ENCODE peak calls at places on chromosomes 5 and 9, in ten cellular contexts. I is AG10803, S is suprapubic skin, H is RWPE1, L is mucosa of descending colon, A is ovary, T is GM20000, Q is brain microvascular endothelial cell, R is GM13977, G is WERI-Rb-1. J is an unnamed sample.

GRCh38 chr5:79562351-79563246 is 48.7 kb upstream of the HOMER1 start:
- DNase-seq in I (peak), R (no peak), A (no peak), G (no peak), H (peak), Q (no peak), S (no peak), T (no peak), L (no peak), J (no peak)

GRCh38 chr9:114385412-114386181 is 2.2 kb downstream of the AKNA start:
- DNase-seq in I (peak), S (peak), L (peak), G (no peak), R (peak), A (peak), Q (peak), H (peak), T (peak), J (no peak)

GRCh38 chr9:81819859-81820546 is 108.2 kb upstream of the SPATA31D4 start:
- DNase-seq in L (no peak), T (no peak), Q (no peak), I (peak), H (no peak), G (no peak), S (no peak), R (no peak), A (no peak), J (no peak)

GRCh38 chr5:110289213-110289810 is 437.2 kb downstream of the TMEM232 start:
- DNase-seq in S (no peak), T (no peak), H (no peak), G (no peak), I (no peak), Q (no peak), L (no peak), A (no peak), R (no peak), J (no peak)

GRCh38 chr5:109756543-109757186 is 66.9 kb downstream of the MAN2A1 start:
- DNase-seq in H (no peak), A (no peak), Q (no peak), L (no peak), S (no peak), R (no peak), G (no peak), I (no peak), T (no peak), J (no peak)

GRCh38 chr5:27748847-27749246 is 710.5 kb upstream of the CDH9 start:
- DNase-seq in Q (peak), A (no peak), I (no peak), H (no peak), G (no peak), T (no peak), L (no peak), S (no peak), R (no peak), J (no peak)

GRCh38 chr5:170633235-170634041 is 129.6 kb downstream of the KCNIP1 start:
- DNase-seq in Q (peak), T (no peak), A (peak), L (no peak), R (no peak), G (peak), H (peak), I (peak), S (no peak), J (no peak)

GRCh38 chr5:96065577-96066385 is 104.1 kb upstream of the ELL2 start:
- DNase-seq in R (no peak), H (no peak), Q (no peak), G (peak), I (no peak), S (no peak), T (no peak), A (no peak), L (no peak), J (no peak)

GRCh38 chr9:33211695-33212393 is 28.1 kb upstream of the SPINK4 start:
- DNase-seq in R (no peak), Q (peak), T (no peak), L (no peak), S (no peak), A (no peak), H (peak), G (peak), I (no peak), J (no peak)

GRCh38 chr9:22053178-22053577 is 44.1 kb upstream of the CDKN2B start:
- DNase-seq in S (no peak), G (no peak), H (no peak), I (no peak), Q (peak), L (no peak), A (no peak), R (no peak), T (no peak), J (no peak)

GRCh38 chr5:163451489-163451888 is 8.4 kb downstream of the NUDCD2 start:
- DNase-seq in G (no peak), I (no peak), Q (no peak), T (no peak), H (no peak), A (no peak), R (no peak), S (no peak), L (no peak), J (no peak)

GRCh38 chr5:80184235-80185023 is 71.4 kb downstream of the SERINC5 start:
- DNase-seq in I (no peak), G (no peak), L (peak), R (no peak), A (no peak), S (no peak), Q (no peak), H (peak), T (no peak), J (no peak)

GRCh38 chr5:137619191-137619870 is 116.6 kb downstream of the KLHL3 start:
- DNase-seq in T (no peak), Q (peak), I (peak), H (peak), G (no peak), A (peak), L (no peak), S (peak), R (no peak), J (no peak)

GRCh38 chr9:81492710-81493447 is 196.5 kb downstream of the TLE1 start:
- DNase-seq in S (no peak), G (no peak), T (no peak), A (no peak), H (peak), I (peak), R (no peak), L (no peak), Q (peak), J (no peak)

GRCh38 chr5:12284604-12285003 is 380.4 kb upstream of the CTNND2 start:
- DNase-seq in H (no peak), A (no peak), L (no peak), Q (no peak), R (no peak), S (no peak), T (no peak), I (no peak), G (no peak), J (no peak)

GRCh38 chr9:4296217-4296616 is 3.7 kb downstream of the GLIS3 start:
- DNase-seq in T (no peak), A (no peak), L (no peak), Q (no peak), R (no peak), S (no peak), I (no peak), H (no peak), G (no peak), J (no peak)
- TF ChIP-seq CTCF in T (no peak), A (no peak), L (no peak), Q (peak), R (no peak), S (no peak), I (no peak), H (no peak), G (no peak), J (no peak)

DNA sequence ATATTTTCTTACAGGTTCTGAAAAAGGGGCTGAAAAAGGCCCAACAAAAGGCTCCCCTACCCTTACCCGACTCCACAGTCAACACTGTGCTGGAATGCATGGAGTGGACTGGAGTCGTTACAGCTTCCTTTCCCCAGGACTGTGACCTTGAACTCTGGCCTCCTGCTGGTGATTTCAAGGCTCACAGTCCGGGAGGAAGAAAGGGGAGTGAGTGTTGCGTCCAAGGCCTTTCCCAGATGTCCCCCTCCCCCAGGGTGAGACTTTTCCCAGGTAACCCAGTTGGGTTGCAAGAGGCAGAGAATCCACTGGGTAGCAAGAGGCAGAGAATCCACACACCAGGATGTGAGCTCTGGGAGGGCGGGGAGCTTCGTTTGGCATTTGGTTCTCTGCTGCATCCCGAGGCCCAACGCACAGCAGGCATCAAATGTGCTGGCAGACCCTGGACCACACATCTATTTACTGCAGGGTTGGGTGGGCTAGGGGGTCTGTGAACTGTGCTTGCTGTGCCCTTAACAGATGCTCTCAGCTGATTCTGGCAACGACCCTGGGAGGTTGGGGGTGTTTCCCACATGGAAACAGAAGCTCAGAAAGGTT is 37.5 kb downstream of the FABP6 start:
- DNase-seq in G (no peak), H (no peak), T (no peak), Q (no peak), S (no peak), R (no peak), I (no peak), A (peak), L (no peak), J (no peak)
- TF ChIP-seq CTCF in G (no peak), H (no peak), T (no peak), Q (peak), S (no peak), R (no peak), I (no peak), A (no peak), L (no peak), J (peak)

GRCh38 chr9:89605181-89606048 is 603 bp downstream of the GADD45G start:
- DNase-seq in I (no peak), G (peak), H (peak), A (peak), R (peak), L (peak), Q (peak), S (peak), T (peak), J (no peak)

GRCh38 chr9:89602978-89603628 is 1.7 kb upstream of the GADD45G start:
- DNase-seq in G (peak), T (peak), S (peak), L (peak), H (peak), A (peak), I (peak), Q (peak), R (peak), J (peak)

GRCh38 chr9:89603629-89604462 is 966 bp upstream of the GADD45G start:
- DNase-seq in L (peak), I (no peak), A (peak), H (peak), R (peak), T (peak), G (peak), Q (no peak), S (peak), J (peak)

GRCh38 chr9:89606049-89606481 is 1.3 kb downstream of the GADD45G start:
- DNase-seq in I (peak), Q (peak), S (peak), A (peak), T (peak), R (peak), L (peak), G (peak), H (peak), J (no peak)

GRCh38 chr9:89604463-89605180 is at the start of gene GADD45G:
- DNase-seq in H (peak), T (peak), L (peak), Q (peak), A (peak), S (peak), G (peak), R (peak), I (peak), J (peak)
- TF ChIP-seq CTCF in H (no peak), T (no peak), L (no peak), Q (no peak), A (no peak), S (no peak), G (no peak), R (no peak), I (no peak), J (peak)

GRCh38 chr5:98795243-98795642 is 21.8 kb downstream of the RGMB start:
- DNase-seq in T (no peak), R (no peak), H (no peak), G (no peak), S (no peak), A (no peak), I (no peak), Q (no peak), L (no peak), J (no peak)

GRCh38 chr5:98798371-98798770 is 24.9 kb downstream of the RGMB start:
- DNase-seq in A (no peak), R (no peak), S (no peak), I (peak), H (no peak), L (no peak), G (no peak), Q (no peak), T (no peak), J (no peak)

GRCh38 chr5:98794001-98794400 is 20.5 kb downstream of the RGMB start:
- DNase-seq in H (no peak), L (peak), A (no peak), Q (no peak), T (no peak), G (no peak), I (no peak), S (no peak), R (no peak), J (no peak)

GRCh38 chr5:98794414-98795080 is 21.1 kb downstream of the RGMB start:
- DNase-seq in Q (no peak), T (no peak), G (no peak), L (no peak), I (no peak), A (no peak), H (no peak), S (no peak), R (no peak), J (no peak)

DNA sequence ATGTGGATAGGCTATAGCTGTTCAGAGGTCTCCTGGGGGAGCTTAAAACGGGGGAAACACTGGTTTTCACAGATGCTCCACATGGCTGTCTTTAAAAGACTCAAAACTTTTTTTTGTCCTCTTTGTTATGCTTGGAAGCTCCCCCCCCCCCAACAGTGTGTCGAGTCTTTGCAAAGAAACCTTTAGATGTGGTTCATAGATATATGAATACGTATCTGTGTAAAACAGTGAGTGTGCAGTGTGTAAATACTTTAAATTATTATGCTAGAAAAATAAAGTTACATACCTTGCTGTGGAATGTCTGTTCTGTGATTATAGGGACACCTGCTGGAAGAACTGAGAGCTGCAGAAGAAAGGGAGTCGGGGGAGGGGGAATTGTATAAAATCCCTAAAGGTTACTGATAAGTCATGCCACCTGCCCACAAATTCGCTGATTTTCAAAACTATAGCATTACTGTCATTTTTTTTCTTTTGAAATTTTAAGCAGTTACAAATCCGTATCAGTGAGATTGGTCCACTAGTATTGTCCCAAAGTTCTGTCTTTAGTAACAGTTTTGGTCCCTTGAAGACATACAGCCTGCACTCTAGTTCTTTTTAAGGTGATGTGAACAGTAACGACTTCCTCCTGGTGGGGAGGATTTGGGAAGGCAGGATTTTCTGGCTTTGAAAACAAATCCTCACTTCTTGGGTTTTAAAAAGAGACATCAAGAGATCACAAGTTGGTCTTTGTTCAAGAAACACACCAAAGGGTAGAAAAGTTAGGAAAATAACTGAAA is 22.9 kb downstream of the RGMB start:
- DNase-seq in R (peak), T (peak), L (no peak), I (peak), Q (peak), S (no peak), A (peak), G (peak), H (peak), J (no peak)
- TF ChIP-seq CTCF in R (peak), T (peak), L (peak), I (peak), Q (peak), S (peak), A (peak), G (peak), H (peak), J (peak)

GRCh38 chr9:35906923-35907699 is 1.1 kb downstream of the HRCT1 start:
- DNase-seq in S (peak), H (peak), Q (peak), T (no peak), L (peak), A (peak), G (peak), I (peak), R (no peak), J (no peak)

GRCh38 chr9:35904966-35905781 is 828 bp upstream of the HRCT1 start:
- DNase-seq in Q (peak), G (no peak), H (peak), T (no peak), R (no peak), I (peak), L (peak), S (no peak), A (no peak), J (no peak)

GRCh38 chr9:35904338-35904737 is 1.7 kb upstream of the HRCT1 start:
- DNase-seq in R (no peak), G (no peak), S (no peak), H (no peak), T (no peak), L (no peak), Q (no peak), A (no peak), I (no peak), J (no peak)

GRCh38 chr9:35905912-35906679 is at the start of gene HRCT1:
- DNase-seq in G (no peak), T (no peak), R (no peak), L (peak), S (peak), Q (peak), I (peak), A (peak), H (peak), J (no peak)

DNA sequence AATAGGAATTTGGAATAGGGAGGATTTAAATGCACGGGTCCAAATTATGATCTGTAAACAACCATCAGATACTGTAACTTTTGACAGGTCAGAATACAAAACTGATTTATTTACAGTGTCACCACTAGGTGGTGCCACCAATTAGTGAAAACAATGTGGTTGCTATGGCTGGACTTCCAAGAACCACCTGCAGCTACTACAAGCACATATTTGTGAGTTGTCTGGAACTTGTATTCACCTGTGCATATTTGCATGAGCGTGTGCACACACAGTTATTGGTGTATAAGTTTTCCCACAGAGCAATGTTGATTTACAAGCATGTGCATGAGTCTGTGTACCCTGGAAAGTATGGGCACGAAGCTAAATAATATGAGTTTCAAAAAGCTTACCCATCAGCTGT is 3.0 kb upstream of the HRCT1 start:
- DNase-seq in L (no peak), G (peak), A (no peak), I (peak), T (peak), S (no peak), R (peak), H (peak), Q (peak), J (no peak)
- TF ChIP-seq CTCF in L (peak), G (peak), A (peak), I (peak), T (peak), S (peak), R (peak), H (peak), Q (peak), J (peak)

GRCh38 chr9:18299449-18299848 is 174.5 kb upstream of the ADAMTSL1 start:
- DNase-seq in Q (no peak), H (no peak), A (no peak), R (no peak), L (no peak), T (no peak), S (no peak), G (no peak), I (peak), J (no peak)

GRCh38 chr9:18294229-18294628 is 179.7 kb upstream of the ADAMTSL1 start:
- DNase-seq in A (no peak), L (no peak), G (no peak), S (no peak), R (no peak), Q (no peak), T (no peak), I (no peak), H (no peak), J (no peak)

GRCh38 chr9:18296702-18297531 is 177.0 kb upstream of the ADAMTSL1 start:
- DNase-seq in Q (no peak), T (no peak), A (no peak), G (peak), R (no peak), L (no peak), I (peak), S (no peak), H (no peak), J (no peak)

DNA sequence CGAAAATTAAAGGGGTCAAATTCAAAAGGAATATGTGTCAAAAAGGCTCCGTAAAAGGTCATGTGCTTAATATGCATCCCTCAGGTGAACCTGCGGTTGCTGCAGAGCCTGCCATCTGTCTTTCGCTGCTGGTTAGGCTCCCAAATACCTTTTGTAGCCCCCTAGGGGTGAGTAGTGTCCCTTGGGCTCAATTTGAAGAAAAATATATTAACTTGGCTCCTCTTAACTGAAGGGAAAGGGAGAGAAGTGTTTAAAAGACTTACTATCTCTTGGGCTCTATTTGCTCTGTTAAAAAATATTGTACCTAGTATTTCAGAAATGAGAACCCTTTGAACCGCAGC is 176.5 kb upstream of the ADAMTSL1 start:
- DNase-seq in T (no peak), I (no peak), H (peak), L (no peak), A (no peak), R (no peak), Q (no peak), S (no peak), G (peak), J (no peak)
- TF ChIP-seq CTCF in T (no peak), I (peak), H (no peak), L (no peak), A (no peak), R (peak), Q (peak), S (no peak), G (peak), J (peak)

DNA sequence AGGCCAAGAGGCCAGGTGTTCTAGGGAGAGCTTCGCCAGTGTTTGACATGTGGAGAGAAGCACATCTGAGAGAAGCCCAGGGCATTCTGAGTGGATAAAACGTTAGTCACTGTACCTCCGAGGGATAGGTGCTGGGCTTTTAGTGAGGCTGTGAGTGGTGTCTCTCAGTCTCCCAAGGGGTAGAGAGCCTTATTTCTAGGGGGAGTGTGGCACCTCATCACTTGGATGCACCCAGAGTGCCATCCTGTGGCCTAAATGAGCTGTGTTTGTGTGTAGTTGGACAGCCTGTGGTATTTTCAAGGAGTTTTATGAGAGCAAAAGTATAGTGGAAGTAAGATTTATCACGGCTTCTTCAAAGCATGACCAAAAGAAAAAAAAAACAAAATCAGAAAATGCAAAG is 1046.9 kb upstream of the WWC1 start:
- DNase-seq in G (peak), Q (peak), S (no peak), R (no peak), L (no peak), I (no peak), T (no peak), A (no peak), H (no peak), J (no peak)
- TF ChIP-seq CTCF in G (peak), Q (peak), S (no peak), R (no peak), L (no peak), I (peak), T (no peak), A (no peak), H (no peak), J (peak)

J was measured in type B pancreatic cell.